ENCODE peak calls at places on chromosomes 7 and 10, in six cellular contexts. H is upper lobe of right lung; K is adrenal gland; W is stomach; G is CD8-positive, alpha-beta T cell; V is lower lobe of right lung. E is an unnamed sample.

GRCh38 chr7:14858410-14858809 is 44.1 kb downstream of the DGKB start:
- DNase-seq in K (no peak), H (no peak), V (no peak), W (no peak), G (no peak), E (no peak)

GRCh38 chr7:132755538-132756481 is 179.5 kb upstream of the PLXNA4 start:
- DNase-seq in H (no peak), W (no peak), K (no peak), G (no peak), V (no peak), E (no peak)

GRCh38 chr7:7119668-7120208 is 62.6 kb upstream of the C1GALT1 start:
- DNase-seq in K (no peak), V (no peak), G (no peak), W (peak), H (no peak), E (no peak)

GRCh38 chr10:122485670-122486069 is 24.3 kb downstream of the HTRA1 start:
- DNase-seq in W (no peak), V (no peak), H (peak), K (no peak), G (no peak), E (no peak)

GRCh38 chr10:102678842-102679289 is 34.6 kb downstream of the TRIM8 start:
- DNase-seq in G (no peak), K (peak), V (peak), H (peak), W (peak), E (no peak)

GRCh38 chr7:23925088-23925487 is 215.1 kb downstream of the STK31 start:
- DNase-seq in H (no peak), W (no peak), K (no peak), V (no peak), G (no peak), E (no peak)

GRCh38 chr10:79081353-79082034 is 12.7 kb downstream of the ZMIZ1 start:
- DNase-seq in K (no peak), G (no peak), H (no peak), W (no peak), V (no peak), E (no peak)

GRCh38 chr7:41979834-41980307 is 257.1 kb downstream of the GLI3 start:
- DNase-seq in H (no peak), V (no peak), W (no peak), K (no peak), G (no peak), E (peak)

GRCh38 chr7:74094224-74095095 is 10.9 kb downstream of the LIMK1 start:
- DNase-seq in H (peak), W (peak), G (peak), V (peak), K (peak), E (peak)

GRCh38 chr10:91924212-91925021 is 847 bp downstream of the BTAF1 start:
- DNase-seq in K (no peak), G (no peak), V (no peak), H (no peak), W (no peak), E (no peak)

GRCh38 chr10:119817991-119818888 is 54.4 kb downstream of the MCMBP start:
- DNase-seq in G (no peak), W (peak), K (peak), V (peak), H (peak), E (peak)

GRCh38 chr10:27696466-27696865 is 49.2 kb downstream of the MKX start:
- DNase-seq in V (no peak), K (no peak), W (no peak), G (no peak), H (no peak), E (no peak)

GRCh38 chr7:109354000-109354399 is 784.3 kb downstream of the DNAJB9 start:
- DNase-seq in W (no peak), G (no peak), K (no peak), H (no peak), V (no peak), E (no peak)

GRCh38 chr7:18426564-18427226 is 68.9 kb upstream of the HDAC9 start:
- DNase-seq in K (no peak), W (no peak), V (no peak), G (no peak), H (no peak), E (no peak)

GRCh38 chr7:143967398-143967797 is 12.8 kb downstream of the OR2F1 start:
- DNase-seq in H (no peak), W (no peak), V (no peak), K (no peak), G (no peak), E (no peak)

GRCh38 chr7:45224832-45225231 is 67.2 kb downstream of the RAMP3 start:
- DNase-seq in W (no peak), V (no peak), K (no peak), G (no peak), H (no peak), E (no peak)

GRCh38 chr7:129635300-129636029 is 23.9 kb downstream of the NRF1 start:
- DNase-seq in W (peak), H (no peak), G (peak), V (peak), K (peak), E (peak)

GRCh38 chr7:48938539-48938938 is 14.2 kb downstream of the CDC14C start:
- DNase-seq in K (peak), W (no peak), V (no peak), G (no peak), H (no peak), E (peak)

GRCh38 chr7:74134117-74134539 is 40.0 kb upstream of the EIF4H start:
- DNase-seq in W (no peak), K (no peak), V (no peak), G (no peak), H (no peak), E (no peak)

GRCh38 chr10:132136097-132136521 is 50.6 kb upstream of the DPYSL4 start:
- DNase-seq in H (peak), W (no peak), V (peak), G (no peak), K (no peak), E (no peak)

GRCh38 chr7:127391591-127392181 is 822 bp downstream of the ZNF800 start:
- DNase-seq in V (no peak), K (no peak), H (peak), G (peak), W (peak), E (peak)

GRCh38 chr10:130847170-130847569 is 464.4 kb downstream of the TCERG1L start:
- DNase-seq in K (no peak), G (no peak), W (no peak), V (no peak), H (no peak), E (no peak)

GRCh38 chr7:51019891-51020855 is 237.5 kb upstream of the GRB10 start:
- DNase-seq in H (peak), K (no peak), V (no peak), G (no peak), W (no peak), E (no peak)

GRCh38 chr7:140732436-140732835 is 35.9 kb downstream of the NDUFB2 start:
- DNase-seq in K (no peak), W (no peak), H (no peak), V (no peak), G (no peak), E (no peak)

GRCh38 chr10:2893991-2894390 is 173.4 kb upstream of the PFKP start:
- DNase-seq in H (no peak), G (no peak), V (no peak), K (no peak), W (no peak), E (no peak)

GRCh38 chr7:155356323-155357105 is 58.8 kb downstream of the INSIG1 start:
- DNase-seq in H (peak), G (no peak), V (peak), K (no peak), W (no peak), E (no peak)
- TF ChIP-seq CTCF in H (peak), G (no peak), V (peak), K (no peak), W (no peak), E (peak)

GRCh38 chr10:6748981-6749630 is 169.0 kb upstream of the PRKCQ start:
- DNase-seq in W (no peak), K (no peak), H (no peak), G (no peak), V (no peak), E (peak)
- H3K27ac ChIP-seq in W (no peak), K (no peak), H (no peak), G (no peak), V (no peak), E (peak)

DNA sequence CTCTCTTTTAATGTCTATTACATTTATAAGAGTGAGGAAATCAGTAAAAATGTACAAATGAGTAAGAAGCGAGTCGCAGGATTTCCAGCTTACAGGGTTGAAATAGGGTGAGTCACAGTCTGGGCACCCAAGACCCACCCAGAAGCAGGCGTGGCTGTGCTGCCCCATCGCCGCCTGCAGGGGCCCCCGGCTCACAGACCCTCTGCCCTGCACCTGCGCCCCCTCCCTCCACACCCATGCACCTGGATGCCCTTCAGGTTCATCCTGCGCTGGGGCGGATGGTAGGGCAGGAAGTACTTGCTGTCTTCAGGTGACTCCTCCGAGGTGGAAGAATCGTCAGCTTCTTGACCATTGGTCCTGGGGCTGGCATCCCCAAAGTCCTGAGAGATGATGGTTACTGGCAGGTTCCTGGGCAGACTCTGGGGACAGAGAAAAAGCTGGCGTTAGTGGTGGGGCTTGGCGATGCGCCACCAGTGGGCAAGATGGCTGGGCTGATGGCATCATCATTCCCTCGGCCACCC is 90.2 kb upstream of the GNA12 start:
- DNase-seq in H (peak), W (no peak), G (no peak), V (peak), K (no peak), E (peak)
- TF ChIP-seq CTCF in H (no peak), W (no peak), G (no peak), V (no peak), K (no peak), E (no peak)

GRCh38 chr7:142496545-142496991 is 238.7 kb upstream of the PRSS58 start:
- DNase-seq in K (no peak), G (no peak), W (no peak), V (no peak), H (no peak), E (peak)
- H3K27ac ChIP-seq in K (no peak), G (no peak), W (no peak), V (no peak), H (no peak), E (no peak)